ENCODE peak calls at places on chromosomes 3 and 15, in six cellular contexts. S, K, O, W, V and U are unnamed samples.

GRCh38 chr3:30659270-30660127 is 53.1 kb downstream of the TGFBR2 start:
- DNase-seq in S (no peak), K (peak; percentile 84), O (peak; percentile 78), W (no peak), V (no peak), U (peak; percentile 28)

GRCh38 chr3:49500408-49501257 is 30.6 kb downstream of the DAG1 start:
- DNase-seq in S (no peak), K (peak; percentile 81), O (peak; percentile 89), W (peak; percentile 80), V (no peak), U (no peak)

GRCh38 chr15:77731067-77731466 is 98.4 kb upstream of the LINGO1 start:
- DNase-seq in S (no peak), K (no peak), O (no peak), W (no peak), V (no peak), U (no peak)

GRCh38 chr3:49903451-49904424 is at the start of gene MST1R:
- DNase-seq in S (peak; percentile 28), K (peak; percentile 95), O (peak; percentile 27), W (peak; percentile 93), V (peak; percentile 95), U (peak; percentile 66)

GRCh38 chr15:99630607-99631131 is 64.9 kb downstream of the MEF2A start:
- DNase-seq in S (no peak), K (no peak), O (no peak), W (no peak), V (no peak), U (no peak)

GRCh38 chr3:135739755-135740154 is 225.8 kb upstream of the PPP2R3A start:
- DNase-seq in S (no peak), K (no peak), O (no peak), W (no peak), V (no peak), U (no peak)

GRCh38 chr3:104742044-104742443 is 624.7 kb upstream of the ALCAM start:
- DNase-seq in S (no peak), K (no peak), O (no peak), W (no peak), V (no peak), U (no peak)

GRCh38 chr15:98745650-98746374 is 97.5 kb downstream of the IGF1R start:
- DNase-seq in S (no peak), K (no peak), O (no peak), W (no peak), V (no peak), U (no peak)

GRCh38 chr15:62895139-62895866 is 147.2 kb upstream of the TPM1 start:
- DNase-seq in S (no peak), K (no peak), O (peak; percentile 30), W (no peak), V (no peak), U (no peak)

GRCh38 chr3:25594007-25594502 is 70.7 kb downstream of the TOP2B start:
- DNase-seq in S (no peak), K (peak; percentile 29), O (peak; percentile 30), W (peak; percentile 65), V (no peak), U (no peak)

GRCh38 chr3:22117091-22117490 is 366.1 kb upstream of the ZNF385D start:
- DNase-seq in S (no peak), K (no peak), O (no peak), W (no peak), V (no peak), U (no peak)

GRCh38 chr15:40081691-40082194 is 26.9 kb downstream of the BMF start:
- DNase-seq in S (no peak), K (no peak), O (peak; percentile 96), W (peak; percentile 70), V (no peak), U (peak; percentile 71)

GRCh38 chr3:16317561-16317945 is 52.5 kb downstream of the OXNAD1 start:
- DNase-seq in S (no peak), K (no peak), O (no peak), W (no peak), V (no peak), U (no peak)

GRCh38 chr15:91491131-91491950 is 362.2 kb upstream of the SLCO3A1 start:
- DNase-seq in S (no peak), K (no peak), O (no peak), W (peak; percentile 23), V (no peak), U (no peak)

GRCh38 chr3:114274929-114275328 is 18.9 kb upstream of the TIGIT start:
- DNase-seq in S (no peak), K (no peak), O (no peak), W (peak; percentile 3), V (no peak), U (no peak)

DNA sequence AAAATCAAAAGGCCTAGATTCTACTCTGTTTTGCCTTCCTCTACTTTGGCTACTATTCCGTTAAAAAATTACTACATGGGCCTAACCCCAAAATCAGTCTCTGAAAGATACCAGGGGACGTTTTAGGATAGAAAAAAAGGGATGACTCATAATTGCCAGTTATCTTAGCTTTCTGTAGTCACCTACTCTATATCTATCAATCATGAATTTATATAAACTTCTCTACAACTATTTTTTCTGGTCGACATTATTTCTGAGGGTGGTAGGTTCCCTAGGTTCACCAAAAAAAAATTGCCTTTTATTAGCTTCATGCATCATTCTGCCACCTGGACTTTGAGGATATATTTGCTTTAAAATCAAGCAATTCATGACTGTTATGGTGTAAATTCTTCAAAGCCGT is 36.5 kb downstream of the RAF1 start:
- DNase-seq in S (no peak), K (no peak), O (no peak), W (peak; percentile 26), V (no peak), U (no peak)
- H3K4me1 ChIP-seq in S (peaks cover 10% of the 10 kb centered on the region), K (peaks cover 14% of the 10 kb centered on the region), O (peaks cover 25% of the 10 kb centered on the region), W (peaks cover 42% of the 10 kb centered on the region), V (peaks cover 5% of the 10 kb centered on the region), U (peaks cover 2% of the 10 kb centered on the region)

GRCh38 chr15:71705151-71705550 is 105.2 kb upstream of the NR2E3 start:
- DNase-seq in S (no peak), K (no peak), O (no peak), W (no peak), V (no peak), U (peak; percentile 43)

GRCh38 chr15:71698752-71699151 is 111.6 kb upstream of the NR2E3 start:
- DNase-seq in S (no peak), K (no peak), O (no peak), W (no peak), V (no peak), U (no peak)

GRCh38 chr15:71699977-71700376 is 110.4 kb upstream of the NR2E3 start:
- DNase-seq in S (no peak), K (no peak), O (no peak), W (no peak), V (no peak), U (no peak)

GRCh38 chr15:71701808-71702207 is 108.5 kb upstream of the NR2E3 start:
- DNase-seq in S (no peak), K (no peak), O (no peak), W (no peak), V (no peak), U (no peak)

DNA sequence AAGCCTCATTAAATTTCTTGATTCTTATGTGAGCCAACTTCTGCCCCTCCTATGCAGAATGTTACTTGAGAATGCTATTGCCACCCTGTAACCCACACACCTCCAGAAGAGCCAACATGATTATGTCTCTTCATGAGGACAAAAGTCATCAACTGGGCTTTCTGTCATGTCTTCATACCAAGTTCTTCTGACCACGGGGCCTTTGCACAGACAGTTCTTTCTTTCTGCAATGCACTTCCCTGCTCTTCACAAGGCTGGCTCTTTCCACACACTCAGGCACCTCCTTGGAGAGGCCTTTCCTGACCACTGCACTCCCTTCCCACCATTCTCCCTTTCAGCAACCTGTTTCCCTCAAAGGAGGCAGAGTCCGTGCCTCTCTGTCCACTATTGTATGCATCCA is 107.9 kb upstream of the NR2E3 start:
- DNase-seq in S (no peak), K (no peak), O (no peak), W (no peak), V (no peak), U (no peak)
- TF ChIP-seq ZNF274 in S (no peak), K (no peak), O (no peak), W (no peak), V (no peak), U (no peak)

GRCh38 chr3:170680593-170680992 is 94.7 kb upstream of the SLC7A14 start:
- DNase-seq in S (no peak), K (no peak), O (no peak), W (peak; percentile 80), V (no peak), U (no peak)
- H3K4me1 ChIP-seq in S (no peaks in the 10 kb centered on the region), K (no peaks in the 10 kb centered on the region), O (no peaks in the 10 kb centered on the region), W (peaks cover 3% of the 10 kb centered on the region), V (no peaks in the 10 kb centered on the region), U (no peaks in the 10 kb centered on the region)

GRCh38 chr3:36403661-36404060 is 23.4 kb downstream of the STAC start:
- DNase-seq in S (no peak), K (no peak), O (no peak), W (no peak), V (no peak), U (no peak)
- TF ChIP-seq ZNF274 in S (no peak), K (no peak), O (no peak), W (no peak), V (no peak), U (no peak)

DNA sequence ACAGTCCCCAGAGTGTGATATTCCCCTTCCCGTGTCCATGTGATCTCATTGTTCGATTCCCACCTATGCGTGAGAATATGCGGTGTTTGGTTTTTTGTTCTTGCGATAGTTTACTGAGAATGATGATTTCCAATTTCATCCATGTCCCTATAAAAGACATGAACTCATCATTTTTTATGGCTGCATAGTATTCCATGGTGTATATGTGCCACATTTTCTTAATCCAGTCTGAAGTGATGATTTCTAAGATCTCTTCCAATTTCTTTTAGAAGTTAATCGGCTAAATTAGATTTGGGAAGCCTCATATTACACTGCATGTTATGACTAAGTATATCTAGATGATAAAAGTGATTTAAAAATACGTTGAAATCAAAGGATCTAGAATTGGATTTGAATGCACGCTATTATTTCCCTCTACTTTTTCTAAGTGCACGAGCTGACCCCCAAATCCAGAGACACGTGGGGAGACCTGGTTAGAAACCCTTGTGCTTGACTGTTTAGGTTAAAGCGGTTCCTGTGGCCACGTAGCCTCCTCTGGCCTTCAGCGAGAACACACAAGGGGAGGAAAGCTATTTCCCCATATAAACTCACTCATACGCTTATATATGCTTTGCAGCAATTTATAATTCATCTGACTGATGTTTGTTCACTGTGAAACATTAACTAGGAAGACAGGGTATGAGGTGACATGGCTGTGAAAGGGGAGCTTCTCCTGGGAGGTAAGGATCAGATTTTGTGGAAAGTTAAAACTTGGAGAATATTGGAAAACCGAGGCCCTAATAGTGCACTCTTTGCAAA is 243.8 kb downstream of the PDZRN3 start:
- DNase-seq in S (no peak), K (no peak), O (no peak), W (no peak), V (no peak), U (no peak)
- H3K4me1 ChIP-seq in S (no peaks in the 10 kb centered on the region), K (no peaks in the 10 kb centered on the region), O (no peaks in the 10 kb centered on the region), W (no peaks in the 10 kb centered on the region), V (no peaks in the 10 kb centered on the region), U (no peaks in the 10 kb centered on the region)

GRCh38 chr3:122665226-122665786 is 15.3 kb upstream of the PARP14 start:
- DNase-seq in S (no peak), K (no peak), O (no peak), W (no peak), V (no peak), U (no peak)

GRCh38 chr3:122660575-122660974 is 20.1 kb upstream of the PARP14 start:
- DNase-seq in S (no peak), K (no peak), O (peak; percentile 23), W (no peak), V (peak; percentile 78), U (peak; percentile 30)

GRCh38 chr3:122661633-122662032 is 19.0 kb upstream of the PARP14 start:
- DNase-seq in S (no peak), K (no peak), O (no peak), W (no peak), V (no peak), U (no peak)
- TF ChIP-seq ZNF274 in S (no peak), K (no peak), O (no peak), W (no peak), V (no peak), U (no peak)